ENCODE peak calls at places on chromosome 21, in eight cellular contexts. X, J, B, O, H, D, W and G are unnamed samples.

GRCh38 chr21:44414291-44415072 is 40.8 kb upstream of the LRRC3 start:
- DNase-seq in X (no peak), J (no peak), B (peak; percentile 7), O (no peak), H (peak; percentile 35), D (no peak), W (no peak), G (no peak)

GRCh38 chr21:42699196-42699595 is 45.8 kb downstream of the PDE9A start:
- DNase-seq in X (no peak), J (no peak), B (no peak), O (no peak), H (peak; percentile 51), D (no peak), W (no peak), G (no peak)

GRCh38 chr21:16913010-16913409 is 599.8 kb upstream of the CXADR start:
- DNase-seq in X (no peak), J (no peak), B (no peak), O (peak; percentile 16), H (no peak), D (no peak), W (no peak), G (no peak)

GRCh38 chr21:32412998-32413504 is 545 bp downstream of the EVA1C start:
- DNase-seq in X (no peak), J (no peak), B (peak; percentile 68), O (peak; percentile 26), H (peak; percentile 81), D (peak; percentile 73), W (peak; percentile 46), G (no peak)

GRCh38 chr21:44556879-44557278 is 1.7 kb downstream of the KRTAP10-3 start:
- DNase-seq in X (no peak), J (no peak), B (no peak), O (no peak), H (no peak), D (no peak), W (no peak), G (no peak)

GRCh38 chr21:31957631-31958030 is 84.8 kb downstream of the HUNK start:
- DNase-seq in X (no peak), J (no peak), B (no peak), O (no peak), H (no peak), D (no peak), W (no peak), G (no peak)

GRCh38 chr21:42409366-42409765 is 5.7 kb downstream of the UBASH3A start:
- DNase-seq in X (no peak), J (no peak), B (no peak), O (no peak), H (peak; percentile 18), D (no peak), W (no peak), G (no peak)

GRCh38 chr21:14452031-14452778 is 69.3 kb upstream of the HSPA13 start:
- DNase-seq in X (peak; percentile 22), J (no peak), B (no peak), O (peak; percentile 15), H (no peak), D (no peak), W (no peak), G (no peak)

GRCh38 chr21:22791986-22792560 is 1793.9 kb downstream of the NCAM2 start:
- DNase-seq in X (peak; percentile 77), J (peak; percentile 4), B (no peak), O (no peak), H (no peak), D (no peak), W (no peak), G (no peak)

DNA sequence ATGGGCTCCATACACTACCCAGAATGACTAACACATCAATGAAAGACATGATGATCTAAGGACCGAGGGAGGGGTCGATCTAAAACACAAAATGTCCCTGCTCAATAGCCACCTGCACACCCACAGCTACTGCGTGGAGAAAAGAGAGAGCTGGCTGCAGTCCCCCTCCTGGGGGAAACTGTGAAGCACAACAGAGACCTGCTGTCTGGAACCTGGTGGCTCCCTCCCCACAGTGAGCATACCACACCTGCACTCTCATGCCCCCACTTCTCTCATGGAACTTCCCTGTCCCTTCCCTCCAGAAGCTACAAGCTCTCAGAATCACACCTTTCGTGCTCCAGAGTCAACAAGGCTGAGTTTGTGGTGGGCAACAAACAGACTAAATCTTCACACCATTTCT is 130.1 kb upstream of the ERG start:
- DNase-seq in X (no peak), J (no peak), B (no peak), O (no peak), H (no peak), D (no peak), W (no peak), G (no peak)
- TF ChIP-seq CTCF in X (peak; percentile 9), J (no peak), B (no peak), O (no peak), H (no peak), D (no peak), W (no peak), G (no peak)

GRCh38 chr21:37076087-37076486 is 3.0 kb downstream of the TTC3 start:
- DNase-seq in X (no peak), J (no peak), B (no peak), O (no peak), H (no peak), D (no peak), W (no peak), G (no peak)
- TF ChIP-seq CTCF in X (no peak), J (no peak), B (no peak), O (no peak), H (no peak), D (no peak), W (no peak), G (no peak)

DNA sequence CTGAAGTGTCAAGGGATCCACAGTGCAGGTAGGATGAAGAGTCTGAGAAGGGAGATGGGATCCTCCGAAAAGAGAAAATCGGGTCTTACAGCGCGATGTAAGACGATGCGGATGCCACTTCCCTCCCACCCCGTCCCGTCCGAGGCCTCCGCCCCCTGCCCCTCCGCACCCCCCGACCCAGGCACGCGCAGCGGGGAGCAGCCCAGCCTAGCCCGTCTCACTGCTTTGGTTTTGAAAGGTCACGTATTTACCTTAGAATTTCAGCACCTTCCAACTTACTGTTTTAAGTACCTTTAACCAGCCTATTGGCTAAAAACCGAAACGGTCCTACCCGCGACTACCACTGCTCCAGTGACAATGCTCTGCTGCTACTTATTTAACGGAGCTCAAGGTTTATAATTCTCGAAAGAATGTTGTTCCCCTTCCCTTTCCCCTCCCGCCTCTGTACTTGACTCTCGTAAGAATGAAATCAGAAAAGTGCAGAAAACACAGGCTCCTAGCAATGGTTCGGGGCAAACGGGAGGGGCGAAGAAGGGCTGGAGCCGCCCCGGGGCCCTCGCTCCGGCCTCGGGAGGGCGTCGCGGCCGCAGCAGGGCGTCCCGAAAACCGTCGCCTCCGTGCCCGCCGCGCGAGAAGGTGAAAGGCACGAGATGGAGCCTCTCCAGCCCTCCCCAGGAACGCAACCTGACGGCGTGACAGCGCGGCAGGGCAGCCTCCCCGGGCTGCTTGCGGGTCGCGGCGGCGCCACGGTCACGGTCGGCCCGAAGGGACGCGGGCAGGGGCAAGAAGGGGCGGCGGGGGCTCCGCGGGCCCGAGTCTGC is 706 bp downstream of the TMEM50B start:
- DNase-seq in X (peak; percentile 33), J (no peak), B (no peak), O (peak; percentile 39), H (peak; percentile 87), D (peak; percentile 58), W (peak; percentile 49), G (no peak)
- TF ChIP-seq CTCF in X (no peak), J (no peak), B (no peak), O (no peak), H (no peak), D (peak; percentile 5), W (no peak), G (no peak)

DNA sequence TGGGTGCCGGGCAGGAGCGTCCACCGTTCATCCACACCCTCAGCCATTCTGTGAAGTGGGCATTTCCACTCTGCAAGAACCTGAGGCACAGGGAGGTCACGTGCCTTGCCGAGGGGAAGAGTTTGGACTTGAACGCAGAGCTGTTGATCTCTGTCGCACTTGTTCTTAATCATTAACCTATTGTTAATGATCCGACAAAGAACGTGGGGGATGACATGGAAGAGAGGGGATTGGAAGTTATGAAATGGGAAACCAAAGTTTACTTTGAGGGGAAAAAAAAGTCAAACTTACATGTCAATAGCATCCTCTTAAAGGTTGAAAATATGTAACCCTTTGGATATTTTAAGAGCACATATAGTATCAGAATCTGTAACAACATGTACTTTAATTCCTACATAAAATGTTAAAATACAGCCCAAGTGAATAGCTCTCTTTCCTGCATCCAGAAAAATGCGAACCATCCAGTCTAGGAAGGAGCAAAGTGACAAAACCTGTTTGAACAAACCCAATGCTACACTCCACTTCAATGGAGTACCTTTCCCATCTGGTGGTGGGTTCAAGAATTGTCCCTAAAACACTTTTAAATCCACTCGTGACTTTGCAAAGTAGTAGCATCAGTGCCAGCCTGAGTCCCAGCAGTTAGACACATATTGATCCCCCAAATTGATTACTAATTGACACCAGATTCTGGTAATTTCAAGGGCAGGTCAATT is 75.5 kb downstream of the SETD4 start:
- DNase-seq in X (no peak), J (no peak), B (no peak), O (no peak), H (no peak), D (no peak), W (no peak), G (no peak)
- TF ChIP-seq CTCF in X (no peak), J (no peak), B (no peak), O (no peak), H (no peak), D (no peak), W (no peak), G (no peak)

DNA sequence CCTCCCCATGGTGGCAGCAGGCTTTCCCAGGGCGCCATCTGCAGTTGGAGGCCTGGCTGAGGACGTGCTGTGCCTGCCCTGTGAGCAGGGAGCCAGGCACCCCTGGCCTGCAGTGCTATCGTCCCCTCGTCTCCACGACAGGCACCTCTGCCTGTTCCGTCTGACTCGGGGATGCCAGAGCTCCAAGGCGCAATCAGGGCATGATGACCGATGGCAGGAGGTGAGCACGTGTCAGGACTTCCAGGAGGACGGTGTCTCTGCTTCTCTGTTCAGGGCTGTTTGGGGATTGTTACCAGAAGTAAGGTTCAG is 125.2 kb downstream of the PCBP3 start:
- DNase-seq in X (no peak), J (no peak), B (no peak), O (no peak), H (no peak), D (no peak), W (no peak), G (no peak)
- TF ChIP-seq CTCF in X (peak; percentile 19), J (no peak), B (no peak), O (no peak), H (no peak), D (no peak), W (no peak), G (peak; percentile 25)

GRCh38 chr21:41359289-41359688 is 2.5 kb upstream of the MX2 start:
- DNase-seq in X (no peak), J (no peak), B (no peak), O (no peak), H (peak; percentile 74), D (peak; percentile 48), W (no peak), G (no peak)
- TF ChIP-seq CTCF in X (no peak), J (no peak), B (no peak), O (no peak), H (no peak), D (no peak), W (no peak), G (no peak)